ENCODE peak calls at places on chromosomes 5 and 9, in nine cellular contexts. A, B, W, G, N, J, D, X and L are unnamed samples.

GRCh38 chr5:127040779-127041520 is 10.6 kb upstream of the MARCHF3 start:
- DNase-seq in W (no peak), X (no peak), N (no peak), G (peak; percentile 66), A (no peak), D (no peak), J (no peak), B (no peak), L (no peak)

GRCh38 chr9:76188905-76189304 is 205.3 kb downstream of the RFK start:
- DNase-seq in B (no peak), W (no peak), G (no peak), A (no peak), D (no peak), X (no peak), J (no peak), N (no peak), L (no peak)

GRCh38 chr5:179371681-179372675 is 26.7 kb upstream of the ADAMTS2 start:
- DNase-seq in J (no peak), B (no peak), W (no peak), N (peak; percentile 8), X (no peak), G (no peak), D (no peak), A (no peak), L (no peak)

GRCh38 chr5:176619203-176619568 is 9.2 kb upstream of the GPRIN1 start:
- DNase-seq in W (peak; percentile 66), D (peak; percentile 75), X (peak; percentile 28), G (peak; percentile 82), J (peak; percentile 45), N (peak; percentile 74), A (peak; percentile 30), B (peak; percentile 39), L (peak; percentile 70)

GRCh38 chr5:119943148-119943547 is 313.8 kb downstream of the FAM170A start:
- DNase-seq in W (no peak), J (no peak), N (no peak), X (no peak), A (no peak), G (peak; percentile 47), D (no peak), B (peak; percentile 2), L (no peak)

GRCh38 chr5:45098483-45098882 is 289.7 kb downstream of the MRPS30 start:
- DNase-seq in D (no peak), B (no peak), X (no peak), G (no peak), N (no peak), J (no peak), A (no peak), W (no peak), L (no peak)

GRCh38 chr5:3194141-3194540 is 401.5 kb upstream of the IRX1 start:
- DNase-seq in N (no peak), G (no peak), J (no peak), W (no peak), A (no peak), X (no peak), D (no peak), B (no peak), L (no peak)

GRCh38 chr9:127030814-127031740 is 91.4 kb downstream of the ANGPTL2 start:
- DNase-seq in W (no peak), N (no peak), A (no peak), J (no peak), X (no peak), D (no peak), B (no peak), G (no peak), L (no peak)

GRCh38 chr5:24073097-24073496 is 565.7 kb downstream of the PRDM9 start:
- DNase-seq in G (no peak), W (no peak), D (no peak), J (no peak), N (no peak), A (no peak), X (no peak), B (no peak), L (no peak)

GRCh38 chr9:131885144-131885609 is 145.3 kb upstream of the RAPGEF1 start:
- DNase-seq in W (no peak), X (no peak), G (no peak), J (no peak), D (no peak), N (peak; percentile 23), B (no peak), A (no peak), L (no peak)

GRCh38 chr5:95886340-95887044 is 64.0 kb upstream of the GLRX start:
- DNase-seq in A (no peak), X (no peak), W (no peak), B (no peak), G (no peak), D (no peak), N (no peak), J (no peak), L (no peak)

GRCh38 chr5:36150676-36151433 is 832 bp downstream of the LMBRD2 start:
- DNase-seq in N (no peak), D (no peak), A (peak; percentile 21), J (peak; percentile 15), X (no peak), B (peak; percentile 92), W (peak; percentile 41), G (peak; percentile 59), L (no peak)

GRCh38 chr5:74104469-74104868 is 478.5 kb downstream of the ARHGEF28 start:
- DNase-seq in J (no peak), G (no peak), N (no peak), X (no peak), B (no peak), A (no peak), D (no peak), W (no peak), L (no peak)

GRCh38 chr5:6606884-6607558 is 25.8 kb downstream of the NSUN2 start:
- DNase-seq in B (peak; percentile 72), A (no peak), W (no peak), D (no peak), N (no peak), J (no peak), G (no peak), X (no peak), L (no peak)

GRCh38 chr5:169084775-169085566 is 216.0 kb downstream of the SLIT3 start:
- DNase-seq in B (no peak), W (no peak), J (no peak), X (no peak), G (no peak), A (no peak), N (no peak), D (no peak), L (no peak)

GRCh38 chr5:179912386-179912785 is 4.7 kb upstream of the TBC1D9B start:
- DNase-seq in X (no peak), B (no peak), A (no peak), J (no peak), N (no peak), G (no peak), D (no peak), W (no peak), L (no peak)

GRCh38 chr5:13930721-13931246 is 13.7 kb downstream of the DNAH5 start:
- DNase-seq in G (no peak), X (no peak), D (no peak), W (no peak), J (no peak), N (no peak), A (no peak), B (no peak), L (no peak)

GRCh38 chr5:22908129-22908528 is 55.0 kb upstream of the CDH12 start:
- DNase-seq in G (peak; percentile 45), D (no peak), J (no peak), N (no peak), B (peak; percentile 22), A (no peak), W (no peak), X (no peak), L (peak; percentile 1)

GRCh38 chr9:121447341-121447834 is 52.3 kb downstream of the GGTA1 start:
- DNase-seq in J (no peak), W (no peak), D (no peak), X (peak; percentile 56), A (no peak), N (no peak), G (peak; percentile 83), B (peak; percentile 31), L (peak; percentile 57)

GRCh38 chr5:90326995-90327394 is 82.6 kb downstream of the CETN3 start:
- DNase-seq in W (no peak), J (no peak), B (no peak), D (no peak), G (no peak), X (no peak), N (no peak), A (no peak), L (no peak)

GRCh38 chr5:112492291-112492690 is 73.2 kb upstream of the EPB41L4A start:
- DNase-seq in W (no peak), B (peak; percentile 68), A (peak; percentile 24), N (peak; percentile 55), G (peak; percentile 67), D (peak; percentile 54), J (no peak), X (no peak), L (peak; percentile 21)

GRCh38 chr5:40832345-40832744 is 2.7 kb downstream of the RPL37 start:
- DNase-seq in J (no peak), W (no peak), N (no peak), X (no peak), A (no peak), B (no peak), G (no peak), D (no peak), L (no peak)

GRCh38 chr9:35789541-35789940 is 1.9 kb upstream of the NPR2 start:
- DNase-seq in G (no peak), N (no peak), A (no peak), X (no peak), J (no peak), W (no peak), D (no peak), B (no peak), L (no peak)

GRCh38 chr5:141001466-141001853 is 35.2 kb downstream of the PCDHAC2 start:
- DNase-seq in G (no peak), J (no peak), W (no peak), B (no peak), N (no peak), A (no peak), D (no peak), X (no peak), L (no peak)

GRCh38 chr9:93187047-93187446 is 3.1 kb downstream of the WNK2 start:
- DNase-seq in D (no peak), B (no peak), J (no peak), X (no peak), N (no peak), G (no peak), A (no peak), W (no peak), L (no peak)

GRCh38 chr5:92969781-92970237 is 611.2 kb downstream of the NR2F1-AS1 start:
- DNase-seq in N (peak; percentile 43), D (no peak), W (no peak), B (no peak), J (no peak), G (no peak), X (no peak), A (no peak), L (no peak)

GRCh38 chr9:34594177-34594576 is 4.7 kb upstream of the CNTFR start:
- DNase-seq in G (no peak), N (no peak), X (no peak), A (no peak), D (no peak), B (no peak), J (no peak), W (no peak), L (no peak)

GRCh38 chr9:119839888-119840287 is 470.7 kb upstream of the BRINP1 start:
- DNase-seq in J (no peak), D (no peak), N (no peak), B (no peak), W (no peak), G (no peak), X (no peak), A (no peak), L (no peak)

GRCh38 chr9:76699966-76700365 is 64.3 kb upstream of the PCA3 start:
- DNase-seq in J (no peak), B (no peak), A (no peak), G (peak; percentile 77), N (no peak), D (no peak), X (peak; percentile 42), W (no peak), L (peak; percentile 13)

GRCh38 chr5:138369706-138370105 is 17.2 kb downstream of the KDM3B start:
- DNase-seq in D (no peak), B (peak; percentile 68), W (no peak), J (no peak), N (no peak), A (no peak), X (no peak), G (peak; percentile 29), L (no peak)

GRCh38 chr5:84384604-84385575 is at the start of gene EDIL3:
- DNase-seq in A (no peak), B (peak; percentile 55), D (no peak), X (no peak), J (no peak), N (peak; percentile 86), W (no peak), G (peak; percentile 28), L (no peak)